ENCODE peak calls at places on chromosome 18, in six cellular contexts. M is HFF-Myc, I is epithelial cell of esophagus, Y is cardiac fibroblast, D is AG09309, U is brain microvascular endothelial cell. R is an unnamed sample.

GRCh38 chr18:50879302-50880107 is 587 bp downstream of the ME2 start:
- DNase-seq in M (no peak), Y (peak), I (peak), U (peak), D (no peak), R (peak)

GRCh38 chr18:21203096-21203495 is 38.9 kb upstream of the GREB1L start:
- DNase-seq in U (no peak), Y (no peak), I (peak), D (no peak), M (no peak), R (no peak)

GRCh38 chr18:54119524-54120019 is 104.9 kb downstream of the MBD2 start:
- DNase-seq in Y (peak), M (peak), U (peak), D (no peak), I (peak), R (peak)

GRCh38 chr18:79617521-79618500 is 61.8 kb upstream of the CTDP1 start:
- DNase-seq in I (no peak), M (no peak), Y (no peak), U (no peak), D (no peak), R (no peak)

GRCh38 chr18:7523772-7524171 is 43.3 kb upstream of the PTPRM start:
- DNase-seq in D (no peak), Y (no peak), I (no peak), U (no peak), M (no peak), R (no peak)

GRCh38 chr18:4270016-4270415 is 185.1 kb downstream of the DLGAP1 start:
- DNase-seq in Y (no peak), D (no peak), M (no peak), U (no peak), I (no peak), R (no peak)

GRCh38 chr18:73980289-73980979 is 167.2 kb downstream of the FBXO15 start:
- DNase-seq in M (no peak), Y (peak), I (peak), D (no peak), U (peak), R (no peak)

GRCh38 chr18:23881778-23882177 is 132.8 kb upstream of the TTC39C start:
- DNase-seq in Y (no peak), D (no peak), U (no peak), I (no peak), M (no peak), R (no peak)

GRCh38 chr18:57205641-57206040 is 58.8 kb downstream of the BOD1L2 start:
- DNase-seq in Y (no peak), I (no peak), D (no peak), U (no peak), M (no peak), R (no peak)

GRCh38 chr18:22238036-22238435 is 68.6 kb downstream of the GATA6 start:
- DNase-seq in I (no peak), D (no peak), U (no peak), M (no peak), Y (no peak), R (no peak)

GRCh38 chr18:30094556-30094955 is 948.0 kb downstream of the DSC3 start:
- DNase-seq in D (no peak), Y (peak), U (no peak), M (no peak), I (peak), R (peak)

GRCh38 chr18:54622084-54622483 is 31.0 kb downstream of the DYNAP start:
- DNase-seq in M (no peak), U (no peak), I (no peak), Y (no peak), D (no peak), R (no peak)

GRCh38 chr18:12098389-12098788 is 4.7 kb downstream of the ANKRD62 start:
- DNase-seq in D (no peak), I (no peak), M (no peak), U (no peak), Y (no peak), R (no peak)

GRCh38 chr18:70781860-70782453 is 493.1 kb downstream of the SOCS6 start:
- DNase-seq in D (no peak), U (peak), M (no peak), I (peak), Y (peak), R (peak)
- TF ChIP-seq CTCF in D (no peak), U (peak), M (peak), I (peak), Y (peak), R (peak)

GRCh38 chr18:76252880-76253279 is 242.2 kb downstream of the ZNF516 start:
- DNase-seq in Y (no peak), D (no peak), I (peak), U (no peak), M (no peak), R (no peak)
- TF ChIP-seq CTCF in Y (no peak), D (peak), I (peak), U (peak), M (peak), R (peak)

GRCh38 chr18:43559507-43559906 is 282.2 kb upstream of the SYT4 start:
- DNase-seq in M (no peak), I (no peak), U (no peak), Y (no peak), D (no peak), R (no peak)

DNA sequence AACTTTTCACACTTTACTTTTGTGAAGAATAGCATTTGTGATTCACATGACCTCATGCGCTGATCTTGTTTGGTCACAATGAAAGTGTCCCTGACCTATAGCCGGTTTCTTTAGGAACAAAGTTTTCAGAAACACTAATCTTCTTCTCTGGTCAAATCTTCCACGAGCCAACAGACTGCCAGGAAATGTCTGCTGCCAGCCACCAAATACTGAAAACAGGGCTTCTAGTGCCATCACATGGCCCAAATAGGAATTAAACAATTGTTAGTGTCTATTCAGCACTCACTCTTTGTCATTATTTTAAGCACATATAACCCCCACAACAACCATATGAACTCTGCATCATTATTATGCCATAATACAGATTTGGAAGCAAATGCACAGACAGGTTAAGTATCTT is 286.5 kb upstream of the SYT4 start:
- DNase-seq in Y (peak), D (peak), M (no peak), U (peak), I (peak), R (peak)
- TF ChIP-seq CTCF in Y (peak), D (peak), M (no peak), U (peak), I (peak), R (peak)

DNA sequence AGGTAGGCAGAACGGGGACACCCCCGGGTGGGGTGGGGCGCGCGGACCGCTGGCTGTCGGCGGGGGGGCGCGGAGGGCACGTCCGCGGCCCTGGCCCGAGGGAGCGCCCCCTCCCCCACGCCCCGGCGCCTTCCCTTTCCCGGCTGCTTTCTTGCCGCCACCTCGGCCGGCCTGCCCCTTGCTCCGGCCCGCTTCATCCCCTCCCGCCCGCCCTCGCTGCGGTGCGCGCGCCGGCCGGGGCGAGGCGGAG is 443 bp downstream of the VAPA start:
- DNase-seq in Y (no peak), I (no peak), U (no peak), M (no peak), D (no peak), R (no peak)
- TF ChIP-seq CTCF in Y (no peak), I (no peak), U (no peak), M (no peak), D (no peak), R (no peak)

DNA sequence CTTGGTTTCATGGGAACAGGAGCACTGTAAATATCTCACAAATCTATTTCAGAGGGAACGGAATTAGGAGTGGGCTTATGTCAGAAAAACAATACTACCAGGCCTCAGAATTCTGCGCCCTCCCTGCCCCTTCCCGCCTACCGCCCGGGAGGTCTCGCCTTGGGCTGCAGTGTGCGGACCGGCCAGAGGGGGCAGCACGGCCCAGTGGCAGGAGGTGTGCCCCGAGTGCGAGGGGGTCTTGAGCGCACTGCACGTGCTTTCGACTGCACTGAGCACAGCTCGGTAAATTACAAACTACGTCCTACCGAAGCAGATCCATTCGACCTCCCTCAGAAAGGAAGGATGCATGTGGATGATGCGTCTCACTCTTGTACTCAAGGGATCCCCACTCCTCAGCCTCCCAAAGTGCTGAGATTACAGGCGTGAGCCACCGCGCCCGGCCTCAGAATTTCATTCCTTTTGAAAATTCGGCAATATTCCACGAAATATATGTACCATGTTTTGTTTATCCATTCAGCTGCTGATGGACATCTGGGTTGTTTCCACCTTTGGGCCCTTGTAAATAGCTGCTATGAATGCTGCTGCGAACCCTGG is 297.0 kb downstream of the BCL2 start:
- DNase-seq in D (no peak), Y (no peak), M (no peak), I (no peak), U (no peak), R (no peak)
- TF ChIP-seq CTCF in D (peak), Y (peak), M (peak), I (peak), U (peak), R (peak)

GRCh38 chr18:59272971-59273935 is at the start of gene RAX:
- DNase-seq in D (no peak), M (no peak), I (no peak), Y (no peak), U (no peak), R (no peak)
- TF ChIP-seq CTCF in D (peak), M (peak), I (no peak), Y (peak), U (peak), R (peak)

GRCh38 chr18:10682368-10682714 is 156.5 kb downstream of the NAPG start:
- DNase-seq in U (no peak), I (no peak), Y (no peak), M (no peak), D (no peak), R (no peak)
- TF ChIP-seq CTCF in U (no peak), I (no peak), Y (no peak), M (peak), D (no peak), R (no peak)

DNA sequence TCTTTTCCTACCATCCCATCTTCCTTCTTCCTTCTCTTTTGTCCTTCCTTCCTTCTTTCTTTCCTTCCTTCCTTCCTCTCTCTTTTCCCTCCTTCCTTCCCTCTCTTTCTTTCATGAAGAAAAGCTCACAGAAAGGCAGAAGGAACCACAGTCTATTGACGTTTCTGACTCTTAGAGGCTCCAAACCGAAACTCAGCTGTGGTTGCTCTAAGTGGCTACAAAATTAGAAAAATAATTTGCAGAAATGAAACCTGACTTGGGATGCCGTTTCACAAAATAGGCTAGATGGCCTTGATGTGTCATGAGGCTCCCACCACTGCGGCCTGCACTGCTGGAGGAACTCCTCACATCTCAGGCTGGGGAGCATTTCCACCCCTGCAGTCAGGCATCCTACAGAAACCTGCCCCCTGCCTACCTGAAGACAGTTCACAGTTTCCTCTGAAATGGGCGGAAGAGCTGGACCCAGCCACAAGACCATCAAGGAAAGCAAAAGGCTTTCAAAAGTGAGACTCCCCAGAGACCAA is 165.6 kb downstream of the SMAD7 start:
- DNase-seq in U (no peak), I (no peak), Y (no peak), D (no peak), M (no peak), R (no peak)
- TF ChIP-seq CTCF in U (no peak), I (no peak), Y (no peak), D (no peak), M (no peak), R (no peak)

GRCh38 chr18:38028941-38029340 is 463.3 kb upstream of the CELF4 start:
- DNase-seq in U (no peak), M (no peak), I (no peak), Y (no peak), D (no peak), R (no peak)
- TF ChIP-seq CTCF in U (no peak), M (no peak), I (no peak), Y (no peak), D (no peak), R (no peak)

R was measured in HFFc6.